ENCODE peak calls at places on chromosomes 4 and X, in seven cellular contexts. B is foreskin fibroblast, G is prostate gland, I is AG04450, S is Panc1, J is NB4, C is thoracic aorta. D is an unnamed sample.
A peak's percentile ranks its signal among the peaks of the same experiment; 100 is the strongest.

GRCh38 chrX:72569786-72570185 is 2.9 kb downstream of the HDAC8 start:
- DNase-seq in B (peak; percentile 72), G (no peak), I (no peak), S (no peak), J (no peak), C (no peak), D (no peak)

GRCh38 chr4:54784188-54784671 is 126.5 kb downstream of the KIT start:
- DNase-seq in B (peak; percentile 98), G (peak; percentile 12), I (peak; percentile 43), S (no peak), J (no peak), C (peak; percentile 76), D (no peak)

GRCh38 chr4:101418055-101418454 is 70.7 kb upstream of the PPP3CA start:
- DNase-seq in B (no peak), G (no peak), I (no peak), S (no peak), J (peak; percentile 86), C (no peak), D (no peak)

GRCh38 chrX:2523911-2524310 is 23.1 kb upstream of the DHRSX start:
- DNase-seq in B (no peak), G (no peak), I (no peak), S (no peak), J (no peak), C (no peak), D (no peak)

GRCh38 chr4:17584502-17585213 is 7.7 kb downstream of the LAP3 start:
- DNase-seq in B (no peak), G (no peak), I (no peak), S (no peak), J (no peak), C (no peak), D (no peak)

GRCh38 chr4:4862665-4863482 is 3.4 kb downstream of the MSX1 start:
- DNase-seq in B (no peak), G (no peak), I (no peak), S (no peak), J (no peak), C (no peak), D (no peak)

GRCh38 chr4:101103381-101104142 is 243.8 kb downstream of the PPP3CA start:
- DNase-seq in B (peak; percentile 43), G (no peak), I (no peak), S (no peak), J (peak; percentile 80), C (no peak), D (no peak)

GRCh38 chr4:15786743-15787142 is 8.6 kb downstream of the CD38 start:
- DNase-seq in B (no peak), G (no peak), I (no peak), S (no peak), J (no peak), C (no peak), D (no peak)

GRCh38 chr4:4837921-4838601 is 21.4 kb upstream of the MSX1 start:
- DNase-seq in B (no peak), G (no peak), I (no peak), S (no peak), J (no peak), C (no peak), D (no peak)

GRCh38 chrX:38279188-38279587 is 48.1 kb downstream of the RPGR start:
- DNase-seq in B (no peak), G (no peak), I (no peak), S (no peak), J (no peak), C (no peak), D (no peak)

GRCh38 chrX:87409113-87409841 is 108.3 kb upstream of the KLHL4 start:
- DNase-seq in B (no peak), G (no peak), I (no peak), S (peak; percentile 77), J (peak; percentile 0), C (peak; percentile 26), D (peak; percentile 83)

GRCh38 chr4:156962551-156962974 is 9.0 kb downstream of the PDGFC start:
- DNase-seq in B (peak; percentile 98), G (no peak), I (peak; percentile 98), S (no peak), J (no peak), C (no peak), D (no peak)

GRCh38 chr4:87310691-87311335 is 11.9 kb downstream of the HSD17B13 start:
- DNase-seq in B (no peak), G (no peak), I (no peak), S (no peak), J (no peak), C (no peak), D (no peak)

GRCh38 chrX:2516612-2517011 is 15.8 kb upstream of the DHRSX start:
- DNase-seq in B (no peak), G (no peak), I (no peak), S (no peak), J (no peak), C (no peak), D (no peak)

GRCh38 chrX:105526431-105526830 is 295.9 kb upstream of the NRK start:
- DNase-seq in B (no peak), G (no peak), I (no peak), S (no peak), J (no peak), C (no peak), D (no peak)
- TF ChIP-seq CTCF in B (no peak), G (no peak), I (no peak), S (no peak), J (no peak), C (no peak), D (no peak)

GRCh38 chr4:102451266-102451665 is 49.9 kb upstream of the NFKB1 start:
- DNase-seq in B (no peak), G (no peak), I (no peak), S (no peak), J (no peak), C (no peak), D (no peak)

GRCh38 chr4:102447413-102447812 is 53.7 kb upstream of the NFKB1 start:
- DNase-seq in B (no peak), G (no peak), I (no peak), S (no peak), J (no peak), C (no peak), D (no peak)

GRCh38 chr4:102453827-102454226 is 47.3 kb upstream of the NFKB1 start:
- DNase-seq in B (no peak), G (no peak), I (no peak), S (no peak), J (no peak), C (no peak), D (no peak)

GRCh38 chr4:102452854-102453253 is 48.3 kb upstream of the NFKB1 start:
- DNase-seq in B (no peak), G (no peak), I (no peak), S (no peak), J (no peak), C (no peak), D (no peak)

GRCh38 chr4:102449751-102450352 is 51.3 kb upstream of the NFKB1 start:
- DNase-seq in B (peak; percentile 71), G (peak; percentile 59), I (peak; percentile 32), S (peak; percentile 50), J (peak; percentile 67), C (no peak), D (no peak)
- TF ChIP-seq CTCF in B (peak; percentile 43), G (peak; percentile 54), I (peak; percentile 69), S (peak; percentile 67), J (peak; percentile 54), C (peak; percentile 52), D (peak; percentile 90)

GRCh38 chr4:28787947-28788346 is 1927.3 kb downstream of the STIM2 start:
- DNase-seq in B (no peak), G (no peak), I (no peak), S (no peak), J (no peak), C (no peak), D (no peak)

GRCh38 chr4:28788929-28789490 is 1928.4 kb downstream of the STIM2 start:
- DNase-seq in B (no peak), G (no peak), I (no peak), S (no peak), J (peak; percentile 44), C (no peak), D (no peak)

GRCh38 chr4:28792917-28793597 is 1927.1 kb upstream of the PCDH7 start:
- DNase-seq in B (no peak), G (no peak), I (no peak), S (no peak), J (no peak), C (no peak), D (no peak)
- TF ChIP-seq CTCF in B (no peak), G (no peak), I (no peak), S (no peak), J (no peak), C (no peak), D (no peak)

GRCh38 chrX:26778320-26778888 is 562.4 kb downstream of the MAGEB5 start:
- DNase-seq in B (no peak), G (no peak), I (no peak), S (no peak), J (peak; percentile 12), C (no peak), D (no peak)
- TF ChIP-seq CTCF in B (no peak), G (no peak), I (no peak), S (no peak), J (peak; percentile 28), C (no peak), D (peak; percentile 47)

GRCh38 chrX:55488559-55489314 is 911 bp downstream of the USP51 start:
- DNase-seq in B (peak; percentile 80), G (peak; percentile 58), I (no peak), S (no peak), J (peak; percentile 61), C (no peak), D (peak; percentile 83)

GRCh38 chrX:55490974-55491373 is 1.3 kb upstream of the USP51 start:
- DNase-seq in B (no peak), G (no peak), I (no peak), S (no peak), J (no peak), C (no peak), D (no peak)

GRCh38 chrX:55488268-55488558 is 1.4 kb downstream of the USP51 start:
- DNase-seq in B (no peak), G (no peak), I (no peak), S (no peak), J (no peak), C (no peak), D (no peak)

GRCh38 chrX:55490121-55490520 is 473 bp upstream of the USP51 start:
- DNase-seq in B (no peak), G (no peak), I (no peak), S (no peak), J (no peak), C (no peak), D (no peak)

DNA sequence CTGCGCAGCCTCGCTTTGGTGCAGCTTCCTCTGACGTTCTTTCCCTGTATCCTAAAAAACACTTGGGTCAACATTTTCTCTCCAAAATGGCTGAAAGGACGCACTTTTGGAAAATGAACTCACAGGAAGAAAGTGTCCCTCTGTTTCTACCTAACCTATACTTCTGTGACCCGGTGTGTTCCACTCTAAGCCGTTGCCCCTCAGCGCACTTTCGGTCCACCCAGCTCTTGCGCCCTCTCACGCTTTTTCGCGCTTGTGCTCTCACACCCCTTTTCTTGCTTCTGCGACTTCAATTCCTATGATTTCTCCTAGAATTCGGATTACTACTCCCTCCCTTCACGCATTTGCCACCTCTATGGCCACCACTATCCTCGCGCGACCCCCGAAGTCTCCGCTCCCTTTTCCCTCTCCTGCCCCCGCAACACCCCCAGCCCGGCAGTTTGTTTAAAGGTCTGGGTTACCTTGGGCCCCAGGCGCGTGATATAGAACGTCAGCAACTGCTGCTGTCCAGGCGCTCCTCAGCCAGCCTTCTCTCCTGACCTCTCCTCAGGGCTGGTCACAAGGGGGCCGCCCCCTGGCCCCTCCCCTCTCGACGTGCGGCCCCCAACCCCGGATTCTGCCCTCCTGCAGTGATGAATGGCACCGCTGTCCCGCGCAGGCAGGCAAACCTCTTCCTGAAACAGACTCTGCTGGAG is at the start of gene USP51:
- DNase-seq in B (peak; percentile 53), G (peak; percentile 28), I (no peak), S (no peak), J (peak; percentile 55), C (no peak), D (no peak)
- TF ChIP-seq CTCF in B (no peak), G (no peak), I (peak; percentile 4), S (peak; percentile 48), J (no peak), C (no peak), D (peak; percentile 57)